ENCODE peak calls at places on chromosomes 2 and 18, in six cellular contexts. N is ACHN; G is NCI-H82; T is heart right ventricle; Q is AG08396; E is naive thymus-derived CD4-positive, alpha-beta T cell. J is an unnamed sample.

GRCh38 chr2:133975135-133975534 is 278.7 kb upstream of the MGAT5 start:
- DNase-seq in T (no peak), Q (no peak), N (no peak), G (no peak), E (no peak), J (no peak)

GRCh38 chr2:68287580-68288441 is 31.9 kb downstream of the CNRIP1 start:
- DNase-seq in G (no peak), E (no peak), Q (peak; percentile 39), N (no peak), T (peak; percentile 18), J (no peak)

GRCh38 chr2:54524236-54524991 is 68.3 kb downstream of the SPTBN1 start:
- DNase-seq in T (no peak), E (no peak), G (no peak), Q (no peak), N (peak; percentile 94), J (no peak)

GRCh38 chr18:55024568-55024967 is 65.3 kb upstream of the CCDC68 start:
- DNase-seq in G (no peak), T (no peak), N (no peak), E (no peak), Q (no peak), J (no peak)

GRCh38 chr18:9849407-9849961 is 36.3 kb upstream of the TXNDC2 start:
- DNase-seq in N (no peak), E (no peak), Q (no peak), T (peak; percentile 43), G (no peak), J (no peak)

GRCh38 chr2:23692901-23693605 is 233.9 kb downstream of the ATAD2B start:
- DNase-seq in E (no peak), Q (no peak), T (no peak), N (no peak), G (no peak), J (no peak)

GRCh38 chr2:168449419-168449818 is 6.7 kb upstream of the CERS6 start:
- DNase-seq in Q (no peak), G (no peak), N (no peak), T (no peak), E (no peak), J (no peak)

GRCh38 chr18:3655637-3656050 is 205.7 kb downstream of the TGIF1 start:
- DNase-seq in T (no peak), N (no peak), E (no peak), G (no peak), Q (no peak), J (no peak)

GRCh38 chr2:32997714-32998113 is 51.0 kb downstream of the LTBP1 start:
- DNase-seq in E (no peak), Q (no peak), T (no peak), N (no peak), G (no peak), J (no peak)

GRCh38 chr2:120596191-120596781 is 139.4 kb upstream of the GLI2 start:
- DNase-seq in N (no peak), E (no peak), G (no peak), Q (no peak), T (no peak), J (no peak)

GRCh38 chr18:10588975-10589374 is 63.1 kb downstream of the NAPG start:
- DNase-seq in T (no peak), G (no peak), Q (no peak), E (no peak), N (no peak), J (no peak)

GRCh38 chr18:39842042-39842791 is 2112.8 kb upstream of the PIK3C3 start:
- DNase-seq in Q (no peak), T (no peak), N (no peak), G (peak; percentile 4), E (no peak), J (no peak)

GRCh38 chr2:127575941-127576432 is 40.5 kb downstream of the MYO7B start:
- DNase-seq in Q (no peak), E (no peak), G (no peak), N (no peak), T (no peak), J (no peak)

GRCh38 chr2:6986251-6986893 is 69.2 kb downstream of the RNF144A start:
- DNase-seq in Q (no peak), G (no peak), E (no peak), T (no peak), N (no peak), J (no peak)

GRCh38 chr2:98346259-98347236 is at the start of gene CNGA3:
- DNase-seq in G (peak; percentile 75), N (no peak), Q (peak; percentile 60), E (peak; percentile 24), T (no peak), J (no peak)

GRCh38 chr18:68699043-68699442 is 15.9 kb downstream of the TMX3 start:
- DNase-seq in E (no peak), N (no peak), T (no peak), Q (no peak), G (no peak), J (no peak)

GRCh38 chr2:185279999-185280398 is 458.6 kb upstream of the FSIP2 start:
- DNase-seq in Q (no peak), T (no peak), G (peak; percentile 48), E (no peak), N (peak; percentile 30), J (no peak)

GRCh38 chr18:50581517-50581916 is 21.6 kb downstream of the MAPK4 start:
- DNase-seq in G (no peak), N (no peak), T (no peak), E (no peak), Q (no peak), J (no peak)

GRCh38 chr18:2997429-2997828 is 15.5 kb downstream of the LPIN2 start:
- DNase-seq in N (no peak), Q (no peak), G (no peak), T (no peak), E (no peak), J (no peak)

GRCh38 chr2:239204876-239205468 is 195.8 kb downstream of the HDAC4 start:
- DNase-seq in Q (no peak), T (no peak), N (no peak), E (no peak), G (no peak), J (no peak)

GRCh38 chr2:46144133-46144800 is 152.9 kb upstream of the EPAS1 start:
- DNase-seq in E (no peak), G (no peak), N (no peak), T (no peak), Q (no peak), J (no peak)

GRCh38 chr18:72772916-72773315 is 94.9 kb downstream of the NETO1 start:
- DNase-seq in T (no peak), G (no peak), Q (no peak), E (no peak), N (no peak), J (no peak)

GRCh38 chr18:22348521-22349316 is 69.0 kb downstream of the CTAGE1 start:
- DNase-seq in Q (peak; percentile 76), E (no peak), N (no peak), T (peak; percentile 81), G (peak; percentile 47), J (no peak)

GRCh38 chr2:214482716-214483115 is 71.9 kb downstream of the VWC2L start:
- DNase-seq in Q (no peak), G (no peak), N (no peak), E (no peak), T (no peak), J (no peak)

GRCh38 chr2:237630216-237631000 is 3.0 kb downstream of the LRRFIP1 start:
- DNase-seq in G (no peak), T (no peak), Q (no peak), E (no peak), N (no peak), J (no peak)

GRCh38 chr2:110180036-110180435 is 24.8 kb downstream of the NPHP1 start:
- DNase-seq in E (no peak), Q (no peak), N (no peak), G (no peak), T (no peak), J (no peak)

GRCh38 chr2:154686162-154686561 is 12.3 kb upstream of the KCNJ3 start:
- DNase-seq in T (no peak), Q (no peak), N (no peak), G (no peak), E (no peak), J (no peak)

GRCh38 chr2:107570876-107571275 is 255.8 kb upstream of the RGPD4 start:
- DNase-seq in Q (no peak), N (no peak), G (peak; percentile 58), T (no peak), E (no peak), J (no peak)

GRCh38 chr2:69604026-69604678 is 39.4 kb downstream of the AAK1 start:
- DNase-seq in Q (no peak), G (no peak), N (no peak), E (no peak), T (no peak), J (no peak)

GRCh38 chr2:37011126-37011525 is 44.8 kb upstream of the STRN start:
- DNase-seq in E (no peak), T (no peak), G (no peak), N (no peak), Q (no peak), J (no peak)

GRCh38 chr2:159438284-159438683 is 151.8 kb upstream of the WDSUB1 start:
- DNase-seq in N (no peak), G (no peak), E (no peak), Q (no peak), T (no peak), J (no peak)

GRCh38 chr2:11822746-11823411 is 76.4 kb downstream of the LPIN1 start:
- DNase-seq in N (no peak), E (no peak), Q (peak; percentile 78), T (no peak), G (no peak), J (no peak)

GRCh38 chr2:103784271-103784670 is 1022.4 kb downstream of the TMEM182 start:
- DNase-seq in G (no peak), N (no peak), E (no peak), T (no peak), Q (no peak), J (no peak)

GRCh38 chr2:237972211-237972610 is 5.4 kb downstream of the UBE2F start:
- DNase-seq in Q (no peak), E (no peak), G (no peak), T (no peak), N (no peak), J (no peak)

GRCh38 chr18:39434223-39434622 is 1868.6 kb upstream of the CELF4 start:
- DNase-seq in T (no peak), N (no peak), G (no peak), Q (no peak), E (no peak), J (no peak)

GRCh38 chr18:48393170-48393569 is 16.0 kb downstream of the ZBTB7C start:
- DNase-seq in Q (no peak), G (no peak), T (no peak), N (no peak), E (no peak), J (no peak)

GRCh38 chr2:97936199-97936598 is 59.5 kb downstream of the TMEM131 start:
- DNase-seq in G (peak; percentile 95), T (no peak), N (no peak), Q (no peak), E (no peak), J (no peak)

GRCh38 chr18:3397031-3397750 is 52.8 kb upstream of the TGIF1 start:
- DNase-seq in N (no peak), E (no peak), Q (no peak), G (no peak), T (no peak), J (no peak)

J was measured in GM12891.